ENCODE peak calls at places on chromosomes 6 and 20, in five cellular contexts. T, I, S, F and M are unnamed samples.

GRCh38 chr6:145929037-145929633 is 35.0 kb downstream of the SHPRH start:
- DNase-seq in S (no peak), T (no peak), I (no peak), F (peak), M (peak)

GRCh38 chr6:4665489-4666417 is 110.5 kb upstream of the CDYL start:
- DNase-seq in F (peak), T (no peak), S (no peak), I (no peak), M (no peak)

GRCh38 chr6:112539355-112539754 is 192.2 kb downstream of the RFPL4B start:
- DNase-seq in S (no peak), F (no peak), I (no peak), T (no peak), M (no peak)

GRCh38 chr6:3390698-3391097 is 66.2 kb downstream of the SLC22A23 start:
- DNase-seq in F (peak), I (peak), T (no peak), S (no peak), M (no peak)

GRCh38 chr6:67292169-67292568 is 1342.9 kb upstream of the ADGRB3 start:
- DNase-seq in I (no peak), F (no peak), S (no peak), T (no peak), M (no peak)

GRCh38 chr20:57329608-57330221 is at the start of gene SPO11:
- DNase-seq in S (peak), I (no peak), T (no peak), F (no peak), M (no peak)

GRCh38 chr6:125749864-125750691 is 646 bp downstream of the HEY2 start:
- DNase-seq in I (peak), F (no peak), T (no peak), S (peak), M (peak)

GRCh38 chr6:1278057-1278720 is 33.7 kb upstream of the FOXQ1 start:
- DNase-seq in T (no peak), F (no peak), S (no peak), I (no peak), M (no peak)

GRCh38 chr20:58839474-58839874 is 11.2 kb downstream of the GNAS-AS1 start:
- DNase-seq in F (no peak), I (peak), S (peak), T (no peak), M (peak)

GRCh38 chr6:87730310-87730709 is 28.3 kb upstream of the AKIRIN2 start:
- DNase-seq in F (peak), T (no peak), S (no peak), I (peak), M (no peak)

GRCh38 chr20:11117808-11118528 is 444.2 kb upstream of the JAG1 start:
- DNase-seq in I (no peak), F (peak), T (no peak), S (no peak), M (no peak)

GRCh38 chr6:129583864-129584263 is 126.1 kb downstream of the ARHGAP18 start:
- DNase-seq in S (no peak), F (no peak), T (no peak), I (no peak), M (no peak)

GRCh38 chr6:149246691-149247384 is 70.7 kb upstream of the TAB2 start:
- DNase-seq in T (no peak), S (no peak), I (no peak), F (no peak), M (no peak)

GRCh38 chr20:62653951-62654685 is 11.8 kb downstream of the SLCO4A1 start:
- DNase-seq in S (no peak), F (no peak), I (no peak), T (no peak), M (no peak)

GRCh38 chr6:37083243-37084138 is 78.0 kb downstream of the FGD2 start:
- DNase-seq in F (peak), T (no peak), S (no peak), I (peak), M (no peak)

GRCh38 chr20:31675828-31676533 is 38.3 kb downstream of the COX4I2 start:
- DNase-seq in I (no peak), F (peak), S (no peak), T (peak), M (no peak)

GRCh38 chr6:51598171-51598570 is 489.2 kb downstream of the PKHD1 start:
- DNase-seq in S (no peak), T (no peak), I (no peak), F (no peak), M (no peak)

GRCh38 chr6:97669191-97669651 is 386.2 kb upstream of the MMS22L start:
- DNase-seq in T (no peak), S (peak), I (no peak), F (no peak), M (no peak)

GRCh38 chr20:64145458-64146300 is 18.6 kb upstream of the MYT1 start:
- DNase-seq in T (peak), S (no peak), F (no peak), I (peak), M (peak)

GRCh38 chr20:48205786-48206185 is 420.5 kb upstream of the SULF2 start:
- DNase-seq in T (no peak), S (no peak), I (no peak), F (no peak), M (no peak)

GRCh38 chr6:34645627-34646026 is 50.9 kb downstream of the ILRUN start:
- DNase-seq in I (no peak), F (no peak), S (no peak), T (no peak), M (no peak)

GRCh38 chr6:16802071-16802470 is 40.8 kb upstream of the ATXN1 start:
- DNase-seq in T (no peak), I (no peak), S (no peak), F (no peak), M (no peak)

GRCh38 chr20:49593441-49594142 is 25.7 kb upstream of the PTGIS start:
- DNase-seq in I (no peak), T (no peak), F (no peak), S (no peak), M (no peak)

GRCh38 chr20:61162506-61162905 is 89.6 kb upstream of the CDH4 start:
- DNase-seq in I (no peak), S (no peak), F (no peak), T (no peak), M (no peak)

GRCh38 chr6:158807515-158808441 is 11.4 kb downstream of the EZR start:
- DNase-seq in F (no peak), I (no peak), S (no peak), T (no peak), M (no peak)